ENCODE peak calls at places on chromosome 14, in seven cellular contexts. F is tibial artery, Q is GM04504, O is fibroblast of the conjunctiva, J is heart left ventricle, N is colonic mucosa, H is GM12878. E is an unnamed sample.

GRCh38 chr14:40674503-40674902 is 932.2 kb upstream of the LRFN5 start:
- DNase-seq in Q (no peak), O (no peak), F (no peak), N (no peak), J (no peak), H (no peak), E (no peak)

GRCh38 chr14:97149775-97150174 is 352.6 kb downstream of the VRK1 start:
- DNase-seq in H (no peak), N (no peak), O (no peak), J (no peak), Q (no peak), F (no peak), E (no peak)

GRCh38 chr14:91363776-91364523 is 53.7 kb downstream of the CCDC88C start:
- DNase-seq in O (no peak), Q (no peak), J (no peak), H (peak), F (no peak), N (no peak), E (no peak)

GRCh38 chr14:34465069-34465859 is 3.2 kb upstream of the SPTSSA start:
- DNase-seq in Q (no peak), F (no peak), O (no peak), H (no peak), J (no peak), N (peak), E (no peak)

GRCh38 chr14:67934087-67934486 is 114.5 kb downstream of the RAD51B start:
- DNase-seq in F (no peak), O (peak), H (peak), Q (peak), J (no peak), N (no peak), E (peak)

GRCh38 chr14:97210202-97210601 is 413.0 kb downstream of the VRK1 start:
- DNase-seq in O (no peak), Q (no peak), J (no peak), F (no peak), H (no peak), N (no peak), E (no peak)

GRCh38 chr14:101781240-101782061 is 19.9 kb downstream of the PPP2R5C start:
- DNase-seq in O (no peak), J (no peak), F (no peak), N (no peak), Q (no peak), H (no peak), E (no peak)

GRCh38 chr14:85037411-85037810 is 492.5 kb upstream of the FLRT2 start:
- DNase-seq in F (no peak), O (no peak), H (no peak), N (no peak), Q (no peak), J (no peak), E (no peak)

GRCh38 chr14:74563621-74564159 is 48.3 kb downstream of the LTBP2 start:
- DNase-seq in O (no peak), J (no peak), N (no peak), Q (no peak), F (no peak), H (no peak), E (no peak)

GRCh38 chr14:75979641-75980422 is 2.0 kb downstream of the TGFB3 start:
- DNase-seq in N (no peak), H (no peak), F (peak), J (no peak), O (no peak), Q (no peak), E (no peak)

GRCh38 chr14:29925106-29925722 is 2.4 kb downstream of the PRKD1 start:
- DNase-seq in Q (no peak), H (no peak), F (no peak), J (no peak), N (no peak), O (no peak), E (peak)

GRCh38 chr14:71610149-71610548 is 322.1 kb upstream of the RGS6 start:
- DNase-seq in H (no peak), N (no peak), J (no peak), O (no peak), F (no peak), Q (no peak), E (no peak)

GRCh38 chr14:89425931-89426330 is 8.9 kb upstream of the FOXN3 start:
- DNase-seq in N (no peak), Q (peak), H (peak), F (peak), O (peak), J (no peak), E (peak)

GRCh38 chr14:52094871-52095270 is 26.0 kb upstream of the NID2 start:
- DNase-seq in H (no peak), O (no peak), F (no peak), Q (no peak), J (no peak), N (no peak), E (no peak)

GRCh38 chr14:36520601-36521525 is 831 bp upstream of the NKX2-1 start:
- DNase-seq in F (no peak), N (peak), H (no peak), J (no peak), Q (no peak), O (no peak), E (peak)

GRCh38 chr14:69573205-69573840 is 1.3 kb downstream of the CCDC177 start:
- DNase-seq in Q (no peak), J (no peak), H (no peak), O (no peak), N (no peak), F (no peak), E (no peak)

GRCh38 chr14:96852823-96853422 is 55.7 kb downstream of the VRK1 start:
- DNase-seq in H (peak), Q (peak), O (peak), F (no peak), N (no peak), J (no peak), E (peak)

GRCh38 chr14:56205906-56206305 is 87.7 kb downstream of the PELI2 start:
- DNase-seq in N (no peak), F (no peak), J (no peak), O (no peak), H (no peak), Q (no peak), E (no peak)

GRCh38 chr14:31893156-31893813 is 183.8 kb upstream of the ARHGAP5 start:
- DNase-seq in J (no peak), H (no peak), Q (no peak), F (no peak), O (no peak), N (no peak), E (no peak)

GRCh38 chr14:58776516-58776915 is 138.8 kb downstream of the DACT1 start:
- DNase-seq in J (no peak), N (no peak), Q (no peak), F (no peak), O (no peak), H (no peak), E (no peak)

GRCh38 chr14:68569970-68570409 is 222.9 kb downstream of the ZFP36L1 start:
- DNase-seq in Q (no peak), N (no peak), H (no peak), F (no peak), O (no peak), J (peak), E (no peak)

GRCh38 chr14:20632448-20632830 is 9.1 kb downstream of the OR6S1 start:
- DNase-seq in H (no peak), J (no peak), F (no peak), O (no peak), Q (no peak), N (no peak), E (no peak)

GRCh38 chr14:51342226-51342625 is 102.2 kb downstream of the TMX1 start:
- DNase-seq in F (no peak), Q (no peak), N (no peak), H (no peak), O (no peak), J (no peak), E (no peak)

GRCh38 chr14:55142466-55142865 is 13.4 kb downstream of the LGALS3 start:
- DNase-seq in H (no peak), J (no peak), N (no peak), O (no peak), Q (no peak), F (no peak), E (no peak)

GRCh38 chr14:55277972-55278740 is 6.9 kb downstream of the FBXO34 start:
- DNase-seq in Q (no peak), H (no peak), N (no peak), J (no peak), O (no peak), F (no peak), E (no peak)

GRCh38 chr14:104585966-104586702 is 6.6 kb downstream of the C14orf180 start:
- DNase-seq in F (no peak), H (no peak), O (no peak), N (no peak), J (peak), Q (no peak), E (no peak)